ENCODE peak calls at places on chromosomes 3 and 15, in five cellular contexts. One of them, this sample, is unnamed.

GRCh38 chr15:63763476-63764123 is 70.1 kb downstream of the HERC1 start:
- DNase-seq in astrocyte: peak
- DNase-seq in T-helper 1 cell: no peak
- DNase-seq in NCI-H1436: no peak
- DNase-seq in KG1: no peak
- DNase-seq in this sample: no peak

GRCh38 chr15:78201281-78202190 is 32.8 kb downstream of the ACSBG1 start:
- DNase-seq in astrocyte: no peak
- DNase-seq in T-helper 1 cell: no peak
- DNase-seq in NCI-H1436: no peak
- DNase-seq in KG1: no peak
- DNase-seq in this sample: no peak

GRCh38 chr3:24086597-24087369 is 141.7 kb downstream of the NR1D2 start:
- DNase-seq in astrocyte: peak
- DNase-seq in T-helper 1 cell: no peak
- DNase-seq in NCI-H1436: peak
- DNase-seq in KG1: no peak
- DNase-seq in this sample: peak

GRCh38 chr3:124459678-124460077 is 270.6 kb upstream of the UMPS start:
- DNase-seq in astrocyte: no peak
- DNase-seq in T-helper 1 cell: no peak
- DNase-seq in NCI-H1436: no peak
- DNase-seq in KG1: no peak
- DNase-seq in this sample: no peak

GRCh38 chr15:84714372-84714771 is 1.6 kb downstream of the SEC11A start:
- DNase-seq in astrocyte: no peak
- DNase-seq in T-helper 1 cell: no peak
- DNase-seq in NCI-H1436: no peak
- DNase-seq in KG1: no peak
- DNase-seq in this sample: no peak

GRCh38 chr3:133832802-133833144 is 27.2 kb downstream of the SRPRB start:
- DNase-seq in astrocyte: no peak
- DNase-seq in T-helper 1 cell: no peak
- DNase-seq in NCI-H1436: no peak
- DNase-seq in KG1: no peak
- DNase-seq in this sample: no peak

GRCh38 chr3:128075516-128076464 is 23.6 kb downstream of the SEC61A1 start:
- DNase-seq in astrocyte: peak
- DNase-seq in T-helper 1 cell: peak
- DNase-seq in NCI-H1436: no peak
- DNase-seq in KG1: peak
- DNase-seq in this sample: peak

GRCh38 chr3:32782417-32782816 is 35.4 kb upstream of the TRIM71 start:
- DNase-seq in astrocyte: no peak
- DNase-seq in T-helper 1 cell: no peak
- DNase-seq in NCI-H1436: no peak
- DNase-seq in KG1: no peak
- DNase-seq in this sample: no peak

GRCh38 chr3:126157083-126157768 is 23.2 kb downstream of the ALDH1L1 start:
- DNase-seq in astrocyte: no peak
- DNase-seq in T-helper 1 cell: no peak
- DNase-seq in NCI-H1436: no peak
- DNase-seq in KG1: no peak
- DNase-seq in this sample: no peak

GRCh38 chr3:185409957-185410356 is 47.0 kb downstream of the MAP3K13 start:
- DNase-seq in astrocyte: no peak
- DNase-seq in T-helper 1 cell: no peak
- DNase-seq in NCI-H1436: no peak
- DNase-seq in KG1: no peak
- DNase-seq in this sample: no peak

GRCh38 chr3:190340071-190340470 is 17.8 kb upstream of the CLDN1 start:
- DNase-seq in astrocyte: peak
- DNase-seq in T-helper 1 cell: no peak
- DNase-seq in NCI-H1436: no peak
- DNase-seq in KG1: no peak
- DNase-seq in this sample: no peak

GRCh38 chr3:131048030-131048429 is 21.4 kb downstream of the NEK11 start:
- DNase-seq in astrocyte: no peak
- DNase-seq in T-helper 1 cell: no peak
- DNase-seq in NCI-H1436: no peak
- DNase-seq in KG1: no peak
- DNase-seq in this sample: no peak

GRCh38 chr3:42077785-42078184 is 13.4 kb upstream of the TRAK1 start:
- DNase-seq in astrocyte: no peak
- DNase-seq in T-helper 1 cell: no peak
- DNase-seq in NCI-H1436: no peak
- DNase-seq in KG1: no peak
- DNase-seq in this sample: no peak

GRCh38 chr3:196969001-196969659 is 497 bp upstream of the PIGZ start:
- DNase-seq in astrocyte: no peak
- DNase-seq in T-helper 1 cell: peak
- DNase-seq in NCI-H1436: peak
- DNase-seq in KG1: peak
- DNase-seq in this sample: peak

GRCh38 chr3:125079675-125080045 is 23.9 kb upstream of the HEG1 start:
- DNase-seq in astrocyte: no peak
- DNase-seq in T-helper 1 cell: no peak
- DNase-seq in NCI-H1436: no peak
- DNase-seq in KG1: no peak
- DNase-seq in this sample: no peak

GRCh38 chr3:77161098-77161497 is 121.2 kb downstream of the ROBO2 start:
- DNase-seq in astrocyte: no peak
- DNase-seq in T-helper 1 cell: no peak
- DNase-seq in NCI-H1436: peak
- DNase-seq in KG1: no peak
- DNase-seq in this sample: peak

GRCh38 chr3:172034786-172035685 is 4.3 kb upstream of the FNDC3B start:
- DNase-seq in astrocyte: no peak
- DNase-seq in T-helper 1 cell: no peak
- DNase-seq in NCI-H1436: peak
- DNase-seq in KG1: no peak
- DNase-seq in this sample: no peak

GRCh38 chr3:132283440-132283839 is 33.8 kb upstream of the ACP3 start:
- DNase-seq in astrocyte: no peak
- DNase-seq in T-helper 1 cell: no peak
- DNase-seq in NCI-H1436: no peak
- DNase-seq in KG1: no peak
- DNase-seq in this sample: no peak

GRCh38 chr15:91891788-91892187 is 38.3 kb downstream of the SLCO3A1 start:
- DNase-seq in astrocyte: no peak
- DNase-seq in T-helper 1 cell: no peak
- DNase-seq in NCI-H1436: no peak
- DNase-seq in KG1: no peak
- DNase-seq in this sample: no peak

GRCh38 chr15:88247914-88248313 is 8.6 kb downstream of the NTRK3 start:
- DNase-seq in astrocyte: no peak
- DNase-seq in T-helper 1 cell: no peak
- DNase-seq in NCI-H1436: no peak
- DNase-seq in KG1: no peak
- DNase-seq in this sample: no peak